ENCODE peak calls at places on chromosomes 4 and X, in nine cellular contexts. D is frontal cortex, F is omental fat pad, P is left cardiac atrium, H is activated T-helper 1 cell treated with Interleukin-2 at 50 U/mL for 16 hours, L is D341Med, E is brain microvascular endothelial cell, K is hepatocyte, A is fibroblast of pulmonary artery. Y is an unnamed sample.

GRCh38 chr4:110609044-110609750 is 13.7 kb downstream of the PITX2 start:
- DNase-seq in K (no peak), F (no peak), P (no peak), L (no peak), D (no peak), H (no peak), A (no peak), E (no peak), Y (no peak)

GRCh38 chr4:181637186-181638105 is 605.8 kb upstream of the TENM3 start:
- DNase-seq in K (no peak), P (no peak), L (no peak), F (no peak), D (no peak), A (no peak), E (peak), H (no peak), Y (no peak)

GRCh38 chr4:85688055-85688740 is 213.2 kb downstream of the ARHGAP24 start:
- DNase-seq in A (no peak), F (no peak), D (no peak), H (no peak), P (no peak), E (no peak), L (no peak), K (no peak), Y (no peak)

GRCh38 chrX:53483838-53484420 is 49.8 kb upstream of the HSD17B10 start:
- DNase-seq in F (no peak), A (no peak), P (no peak), H (no peak), E (no peak), K (no peak), D (no peak), L (no peak), Y (no peak)

GRCh38 chrX:101260435-101260834 is 30.7 kb downstream of the TAF7L start:
- DNase-seq in D (no peak), F (no peak), A (peak), H (no peak), K (peak), P (no peak), E (no peak), L (no peak), Y (no peak)

GRCh38 chr4:156999175-156999517 is 27.5 kb upstream of the PDGFC start:
- DNase-seq in H (no peak), K (peak), A (peak), P (no peak), E (peak), F (no peak), D (no peak), L (no peak), Y (peak)

GRCh38 chrX:29922607-29923006 is 292.8 kb upstream of the MAGEB2 start:
- DNase-seq in L (no peak), K (no peak), H (no peak), P (no peak), A (no peak), E (no peak), F (no peak), D (no peak), Y (no peak)

GRCh38 chr4:7933631-7934510 is 5.8 kb downstream of the AFAP1 start:
- DNase-seq in D (no peak), H (no peak), E (no peak), L (no peak), K (no peak), P (peak), F (no peak), A (no peak), Y (no peak)

GRCh38 chr4:1713003-1713397 is 881 bp upstream of the SLBP start:
- DNase-seq in E (no peak), H (no peak), A (no peak), P (no peak), F (no peak), L (no peak), D (no peak), K (no peak), Y (no peak)

GRCh38 chr4:151801547-151802516 is 41.0 kb upstream of the GATB start:
- DNase-seq in H (peak), D (no peak), A (peak), K (peak), E (peak), L (peak), P (no peak), F (no peak), Y (no peak)

GRCh38 chrX:150366951-150367545 is 3.9 kb downstream of the MAMLD1 start:
- DNase-seq in P (no peak), K (peak), A (peak), L (no peak), E (peak), F (no peak), H (no peak), D (no peak), Y (no peak)

GRCh38 chrX:130719399-130719798 is 183.6 kb downstream of the ENOX2 start:
- DNase-seq in H (no peak), A (no peak), L (no peak), K (no peak), D (no peak), F (no peak), P (no peak), E (no peak), Y (no peak)

GRCh38 chrX:96480081-96480480 is 204.6 kb upstream of the DIAPH2 start:
- DNase-seq in F (no peak), D (no peak), L (no peak), H (no peak), E (peak), A (peak), K (no peak), P (no peak), Y (no peak)

GRCh38 chr4:78527555-78527954 is 24.0 kb upstream of the ANXA3 start:
- DNase-seq in A (no peak), F (no peak), H (no peak), E (no peak), D (no peak), L (no peak), P (no peak), K (no peak), Y (no peak)

GRCh38 chr4:20028694-20029093 is 223.0 kb upstream of the SLIT2 start:
- DNase-seq in D (no peak), E (peak), F (no peak), L (no peak), H (no peak), P (no peak), A (peak), K (no peak), Y (no peak)